ENCODE peak calls at places on chromosomes 3 and 15, in nine cellular contexts. Y is naive thymus-derived CD4-positive, alpha-beta T cell; E is prostate gland; A is fibroblast of lung; S is testis; P is breast epithelium; W is left ventricle myocardium inferior; R is left lung; G is PC-9. F is an unnamed sample. For H3K9me3, the result is how much of the 10 kb centered on the place peaks cover.

GRCh38 chr3:153670577-153670976 is 450.6 kb upstream of the ARHGEF26 start:
- DNase-seq in P (no peak), Y (no peak), W (no peak), R (no peak), A (no peak), E (no peak), S (no peak), G (no peak), F (no peak)

GRCh38 chr15:53251998-53252397 is 461.9 kb upstream of the ONECUT1 start:
- DNase-seq in W (no peak), A (no peak), P (no peak), S (no peak), E (no peak), Y (no peak), R (no peak), G (no peak), F (no peak)

GRCh38 chr15:63083046-63083445 is 38.6 kb upstream of the LACTB start:
- DNase-seq in R (no peak), W (peak), P (no peak), Y (no peak), E (no peak), S (no peak), A (no peak), G (no peak), F (no peak)

GRCh38 chr15:89139613-89140499 is 51.6 kb downstream of the ABHD2 start:
- DNase-seq in P (no peak), W (no peak), A (peak), E (no peak), Y (no peak), S (peak), R (no peak), G (no peak), F (no peak)

GRCh38 chr3:183745300-183746098 is 47.9 kb downstream of the YEATS2 start:
- DNase-seq in E (no peak), P (no peak), Y (no peak), G (no peak), A (no peak), R (no peak), W (no peak), S (no peak), F (no peak)

GRCh38 chr3:125306620-125307019 is 68.5 kb downstream of the ZNF148 start:
- DNase-seq in P (no peak), E (no peak), G (no peak), Y (no peak), A (no peak), S (no peak), R (no peak), W (no peak), F (no peak)

GRCh38 chr3:87375231-87375682 is 98.9 kb upstream of the POU1F1 start:
- DNase-seq in S (no peak), G (no peak), R (no peak), A (no peak), Y (no peak), W (no peak), P (no peak), E (no peak), F (no peak)

GRCh38 chr15:63094495-63094931 is 27.1 kb upstream of the LACTB start:
- DNase-seq in P (no peak), A (peak), R (no peak), G (no peak), W (no peak), E (no peak), Y (no peak), S (no peak), F (no peak)

GRCh38 chr3:51386159-51386851 is 1.2 kb downstream of the MANF start:
- DNase-seq in E (no peak), G (no peak), Y (no peak), W (no peak), R (no peak), S (no peak), P (no peak), A (no peak), F (no peak)

GRCh38 chr15:47364671-47365141 is 352.6 kb upstream of the SEMA6D start:
- DNase-seq in E (no peak), W (no peak), S (no peak), A (no peak), Y (no peak), R (no peak), P (no peak), G (no peak), F (no peak)

GRCh38 chr15:65049418-65049840 is 4.2 kb downstream of the SLC51B start:
- DNase-seq in A (peak), P (peak), R (peak), S (peak), G (peak), W (peak), E (peak), Y (peak), F (peak)

GRCh38 chr15:89067751-89068150 is 20.5 kb upstream of the ABHD2 start:
- DNase-seq in W (no peak), A (no peak), E (no peak), G (no peak), S (no peak), R (no peak), Y (no peak), P (no peak), F (no peak)

GRCh38 chr3:129602730-129603560 is 3.5 kb downstream of the PLXND1 start:
- DNase-seq in E (no peak), A (peak), W (peak), Y (no peak), G (peak), R (peak), S (peak), P (peak), F (no peak)

GRCh38 chr3:51622402-51622801 is 48.6 kb upstream of the TEX264 start:
- DNase-seq in Y (no peak), E (no peak), A (peak), G (no peak), P (no peak), R (no peak), S (no peak), W (no peak), F (no peak)

GRCh38 chr3:36475593-36475992 is 95.3 kb downstream of the STAC start:
- DNase-seq in R (no peak), A (no peak), G (no peak), W (no peak), S (no peak), P (no peak), E (no peak), Y (no peak), F (no peak)

GRCh38 chr15:66939016-66939415 is 126.4 kb upstream of the SMAD3 start:
- DNase-seq in R (no peak), G (no peak), P (no peak), S (no peak), E (no peak), W (no peak), Y (no peak), A (no peak), F (no peak)

GRCh38 chr3:73687081-73688004 is 62.6 kb upstream of the PDZRN3 start:
- DNase-seq in Y (no peak), R (no peak), A (peak), P (no peak), G (no peak), S (no peak), W (no peak), E (no peak), F (no peak)

GRCh38 chr15:49439678-49440375 is 16.8 kb downstream of the FGF7 start:
- DNase-seq in Y (no peak), G (no peak), P (no peak), S (no peak), W (no peak), A (no peak), R (no peak), E (no peak), F (no peak)

GRCh38 chr3:51224843-51225242 is 160.2 kb upstream of the MANF start:
- DNase-seq in P (no peak), R (no peak), S (no peak), E (no peak), Y (no peak), G (no peak), W (no peak), A (no peak), F (no peak)

GRCh38 chr15:69118089-69118488 is 42.3 kb upstream of the GLCE start:
- DNase-seq in R (no peak), W (no peak), E (no peak), A (no peak), P (peak), G (no peak), Y (no peak), S (no peak), F (no peak)

GRCh38 chr3:172317984-172318383 is 130.3 kb downstream of the GHSR start:
- DNase-seq in W (peak), E (no peak), Y (no peak), P (peak), G (peak), A (peak), R (peak), S (peak), F (no peak)

GRCh38 chr3:118907909-118908308 is 126.7 kb downstream of the IGSF11 start:
- DNase-seq in G (no peak), Y (no peak), R (no peak), W (no peak), S (no peak), E (no peak), A (no peak), P (no peak), F (no peak)

GRCh38 chr15:76169013-76169412 is 109.2 kb downstream of the TMEM266 start:
- DNase-seq in E (no peak), P (no peak), W (no peak), S (no peak), G (no peak), R (no peak), Y (no peak), A (no peak), F (no peak)

GRCh38 chr3:87390318-87390717 is 113.9 kb upstream of the POU1F1 start:
- DNase-seq in W (no peak), E (no peak), P (no peak), G (no peak), R (no peak), A (no peak), S (peak), Y (no peak), F (no peak)

GRCh38 chr15:87267798-87268197 is 988.7 kb downstream of the NTRK3 start:
- DNase-seq in A (peak), P (no peak), G (peak), Y (no peak), E (no peak), R (no peak), W (no peak), S (no peak), F (no peak)

GRCh38 chr3:12758025-12758830 is 831 bp downstream of the TMEM40 start:
- DNase-seq in W (peak), Y (no peak), S (peak), A (peak), P (peak), E (peak), R (peak), G (peak), F (no peak)

GRCh38 chr15:63135804-63136203 is 14.1 kb downstream of the LACTB start:
- DNase-seq in R (no peak), A (peak), E (no peak), W (no peak), P (no peak), S (no peak), Y (no peak), G (peak), F (no peak)

GRCh38 chr3:184465883-184466412 is 86.1 kb downstream of the CHRD start:
- DNase-seq in Y (no peak), W (no peak), S (no peak), A (no peak), R (no peak), E (no peak), G (no peak), P (no peak), F (no peak)

GRCh38 chr15:92020765-92021164 is 167.3 kb downstream of the SLCO3A1 start:
- DNase-seq in A (peak), Y (no peak), E (no peak), W (no peak), G (no peak), S (no peak), R (no peak), P (no peak), F (no peak)

GRCh38 chr15:52466134-52466701 is 62.5 kb downstream of the MYO5A start:
- DNase-seq in R (peak), P (no peak), G (no peak), S (peak), A (no peak), Y (peak), W (peak), E (no peak), F (no peak)

GRCh38 chr3:159987291-159987711 is 1.3 kb upstream of the IL12A start:
- DNase-seq in G (no peak), Y (peak), R (no peak), S (no peak), A (no peak), E (no peak), W (no peak), P (no peak), F (no peak)

GRCh38 chr3:150599611-150600297 is 3.4 kb upstream of the SELENOT start:
- DNase-seq in S (no peak), E (no peak), W (no peak), G (peak), A (peak), Y (no peak), R (no peak), P (no peak), F (no peak)

GRCh38 chr15:28911295-28911979 is 25.7 kb downstream of the APBA2 start:
- DNase-seq in E (no peak), P (no peak), Y (no peak), A (no peak), S (no peak), R (peak), G (no peak), W (no peak), F (no peak)

GRCh38 chr3:97821413-97821809 is 400 bp upstream of the CRYBG3 start:
- DNase-seq in G (no peak), S (peak), Y (no peak), A (peak), R (peak), E (peak), W (peak), P (peak), F (peak)

GRCh38 chr3:16761576-16761975 is 123.2 kb upstream of the PLCL2 start:
- DNase-seq in W (no peak), R (no peak), G (no peak), Y (no peak), E (no peak), P (no peak), S (no peak), A (no peak), F (no peak)

GRCh38 chr3:195612075-195612800 is 28.5 kb upstream of the APOD start:
- DNase-seq in G (no peak), A (no peak), Y (no peak), P (peak), W (no peak), R (no peak), E (no peak), S (peak), F (no peak)
- H3K9me3 ChIP-seq in G (under half), A (under half), Y (under half), P (under half), W (under half), R (under half), E (under half), S (under half), F (under half)

GRCh38 chr3:68479779-68480178 is 452.6 kb downstream of the TAFA4 start:
- DNase-seq in S (no peak), Y (no peak), W (no peak), P (no peak), R (no peak), E (no peak), A (no peak), G (no peak), F (no peak)
- H3K9me3 ChIP-seq in S (under half), Y (under half), W (under half), P (under half), R (under half), E (under half), A (under half), G (under half), F (under half)

GRCh38 chr3:197533396-197534347 is 22.1 kb downstream of the BDH1 start:
- DNase-seq in S (no peak), R (no peak), W (no peak), A (no peak), P (no peak), Y (no peak), G (no peak), E (no peak), F (no peak)

GRCh38 chr3:197528190-197528589 is 27.6 kb downstream of the BDH1 start:
- DNase-seq in S (no peak), G (no peak), A (no peak), P (no peak), R (no peak), E (no peak), Y (no peak), W (no peak), F (no peak)

GRCh38 chr3:197527569-197527968 is 28.2 kb downstream of the BDH1 start:
- DNase-seq in R (no peak), E (no peak), W (no peak), A (no peak), P (no peak), S (no peak), G (no peak), Y (no peak), F (no peak)

GRCh38 chr3:197534348-197534725 is 21.4 kb downstream of the BDH1 start:
- DNase-seq in G (no peak), W (no peak), S (no peak), E (no peak), Y (no peak), P (no peak), R (no peak), A (no peak), F (no peak)

DNA sequence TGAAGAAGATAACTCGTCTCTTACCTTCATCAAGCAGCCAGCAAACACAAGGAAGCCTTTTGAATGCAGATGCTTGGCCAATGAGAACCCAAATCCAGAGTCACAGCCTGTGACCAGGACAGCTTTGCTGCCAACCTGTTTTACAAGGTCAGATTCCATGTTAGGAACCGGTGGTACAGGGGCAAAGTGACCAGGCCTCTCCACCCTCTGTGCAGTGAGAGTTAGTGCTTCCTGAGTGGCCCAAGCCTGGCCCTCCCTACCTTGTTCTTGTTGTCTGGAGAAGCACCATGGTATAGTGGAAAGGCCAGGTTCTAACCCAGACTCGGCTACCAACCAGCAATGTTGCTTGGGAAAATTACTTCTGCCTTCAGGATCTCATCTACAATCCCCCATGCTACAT is 23.4 kb downstream of the BDH1 start:
- DNase-seq in G (no peak), Y (no peak), S (no peak), R (no peak), A (no peak), W (no peak), E (no peak), P (no peak), F (no peak)
- H3K9me3 ChIP-seq in G (under half), Y (under half), S (under half), R (under half), A (under half), W (under half), E (under half), P (under half), F (under half)

GRCh38 chr15:25188551-25189101 is 233.8 kb downstream of the SNRPN start:
- DNase-seq in A (no peak), W (no peak), S (no peak), P (no peak), R (no peak), E (no peak), Y (no peak), G (no peak), F (no peak)

GRCh38 chr15:25189551-25189950 is 234.8 kb downstream of the SNRPN start:
- DNase-seq in E (no peak), P (no peak), Y (no peak), S (no peak), R (no peak), W (no peak), G (no peak), A (no peak), F (no peak)

GRCh38 chr15:25188051-25188450 is 233.3 kb downstream of the SNRPN start:
- DNase-seq in R (no peak), S (no peak), E (no peak), Y (no peak), A (no peak), G (no peak), P (no peak), W (no peak), F (no peak)

GRCh38 chr15:25186906-25187645 is 232.3 kb downstream of the SNRPN start:
- DNase-seq in R (no peak), W (no peak), Y (no peak), A (no peak), S (no peak), G (no peak), E (no peak), P (no peak), F (no peak)

GRCh38 chr15:25192651-25193050 is 237.9 kb downstream of the SNRPN start:
- DNase-seq in P (no peak), G (no peak), A (no peak), E (no peak), W (no peak), S (no peak), Y (no peak), R (no peak), F (no peak)
- H3K9me3 ChIP-seq in P (half or more), G (under half), A (under half), E (under half), W (half or more), S (under half), Y (half or more), R (half or more), F (under half)

DNA sequence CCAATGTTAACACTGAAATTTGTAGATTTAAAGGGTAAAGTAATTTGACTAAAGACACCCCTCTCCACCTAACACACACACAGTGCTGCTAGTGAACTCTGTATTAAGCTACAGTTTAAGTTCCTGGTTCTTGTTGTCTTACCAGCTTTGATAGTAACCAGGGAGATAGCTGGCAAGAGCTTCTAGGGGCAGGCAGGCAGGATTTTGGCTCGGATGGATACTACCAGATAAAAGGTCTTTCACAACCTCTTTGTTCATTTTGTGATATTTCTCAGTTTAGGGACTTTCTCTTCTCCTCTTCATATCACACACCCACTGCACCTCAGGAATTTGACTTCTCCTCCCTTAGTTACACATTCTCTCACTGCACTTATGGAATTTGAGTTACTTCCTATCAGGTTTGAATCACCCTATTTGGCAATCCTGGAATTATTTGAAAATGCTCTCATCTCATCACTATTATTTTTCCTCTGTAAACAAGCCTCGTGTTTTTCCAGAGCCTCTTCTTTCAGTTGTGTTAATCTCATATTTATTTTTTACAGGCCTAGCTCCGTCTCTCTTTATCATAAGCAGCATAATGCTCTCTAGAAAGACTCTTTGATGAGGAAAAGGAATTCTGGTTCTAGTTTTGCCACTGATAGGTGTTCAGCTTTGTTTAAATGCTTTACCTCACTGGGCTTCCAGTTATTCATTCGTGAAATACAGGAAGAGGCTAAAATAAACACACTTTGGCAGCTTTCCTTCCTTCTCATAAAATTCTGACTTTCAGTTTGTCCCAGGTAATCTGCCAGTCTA is 23.0 kb upstream of the CLDN1 start:
- DNase-seq in S (no peak), P (no peak), G (peak), A (peak), E (peak), R (no peak), W (peak), Y (no peak), F (no peak)
- H3K9me3 ChIP-seq in S (under half), P (under half), G (under half), A (under half), E (under half), R (under half), W (under half), Y (under half), F (under half)

F was measured in T-helper 17 cell.